ENCODE peak calls at places on chromosomes 16 and 17, in four cellular contexts. I is neural crest cell, W is AG04450, K is pancreas. F is an unnamed sample.

GRCh38 chr17:69466905-69467630 is 52.6 kb downstream of the MAP2K6 start:
- DNase-seq in K (peak; percentile 20), I (no peak), W (no peak), F (no peak)

GRCh38 chr17:82943339-82943738 is 103.5 kb upstream of the ZNF750 start:
- DNase-seq in K (no peak), W (no peak), I (no peak), F (no peak)

GRCh38 chr17:56929362-56929969 is 15.6 kb upstream of the TRIM25 start:
- DNase-seq in I (no peak), W (no peak), K (no peak), F (no peak)

GRCh38 chr16:50683689-50684374 is 2.7 kb upstream of the SNX20 start:
- DNase-seq in I (no peak), W (no peak), K (no peak), F (peak; percentile 80)

GRCh38 chr16:69243479-69243878 is 56.5 kb downstream of the SNTB2 start:
- DNase-seq in W (peak; percentile 47), K (no peak), I (no peak), F (no peak)

GRCh38 chr17:44466339-44466738 is 36.9 kb downstream of the GPATCH8 start:
- DNase-seq in W (no peak), I (no peak), K (no peak), F (no peak)

GRCh38 chr17:74854792-74855191 is 4.9 kb downstream of the GRIN2C start:
- DNase-seq in W (no peak), I (no peak), K (no peak), F (no peak)

GRCh38 chr17:67717192-67717623 is 528 bp upstream of the NOL11 start:
- DNase-seq in K (peak; percentile 27), W (no peak), I (no peak), F (peak; percentile 29)

GRCh38 chr17:44351961-44352921 is 7.1 kb downstream of the GRN start:
- DNase-seq in W (no peak), I (no peak), K (no peak), F (peak; percentile 22)

GRCh38 chr16:2005646-2006045 is 4.0 kb downstream of the ZNF598 start:
- DNase-seq in W (no peak), I (no peak), K (peak; percentile 63), F (no peak)
- TF ChIP-seq CTCF in W (no peak), I (no peak), K (no peak), F (peak; percentile 8)

DNA sequence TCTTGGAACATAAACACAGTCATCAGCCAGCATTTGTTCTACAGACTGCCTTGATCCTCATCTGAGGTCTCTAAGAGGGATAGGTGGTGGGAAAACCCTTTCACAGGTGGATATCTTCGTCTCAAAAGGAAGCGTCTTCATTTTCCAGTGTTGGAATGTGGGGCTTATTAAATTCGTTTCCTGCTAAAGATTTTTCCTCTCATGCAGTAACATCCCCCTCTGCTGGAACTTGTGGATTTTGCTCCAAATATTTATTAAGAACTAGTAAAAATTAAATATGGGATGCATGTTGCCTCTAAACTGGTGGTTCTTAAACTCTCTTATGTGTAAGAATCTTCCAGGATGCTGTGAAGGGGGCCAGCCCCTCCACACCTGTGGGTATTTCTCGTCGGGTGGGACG is 20.1 kb upstream of the MLYCD start:
- DNase-seq in W (peak; percentile 18), K (no peak), I (peak; percentile 22), F (no peak)
- TF ChIP-seq CTCF in W (peak; percentile 75), K (no peak), I (peak; percentile 71), F (no peak)

DNA sequence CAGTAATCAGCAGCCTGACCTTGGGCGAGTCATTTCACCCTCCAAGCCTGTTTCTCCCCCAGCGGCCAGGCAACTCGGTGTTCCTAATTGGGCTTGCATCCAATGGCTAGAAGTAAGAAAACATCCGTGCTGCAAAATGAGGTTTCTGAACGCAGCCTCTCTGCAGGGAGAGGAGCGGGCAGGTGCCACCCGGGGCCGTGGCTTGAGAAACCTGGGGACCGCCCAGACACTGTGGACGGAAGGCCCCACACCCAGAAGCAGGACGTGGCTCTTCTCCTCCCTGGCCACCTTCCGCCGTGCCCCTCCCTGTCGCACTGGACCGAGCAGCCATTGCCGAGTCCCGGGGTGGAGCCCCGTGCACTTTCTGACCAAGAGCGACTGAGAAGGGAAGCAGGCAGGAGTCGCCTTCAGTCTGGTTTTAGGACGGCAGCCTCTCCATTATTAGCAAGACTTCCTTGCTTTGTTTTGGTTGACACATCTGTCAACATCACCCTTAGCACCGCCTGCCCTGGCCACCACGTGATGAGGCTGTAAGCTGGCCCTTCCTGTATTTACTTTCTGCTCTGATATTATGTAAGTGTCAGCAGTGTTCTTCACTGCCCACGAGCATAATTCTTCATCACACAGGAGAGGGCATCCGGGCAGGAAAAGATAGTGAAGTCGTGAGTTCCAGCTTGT is 785 bp downstream of the HERPUD1 start:
- DNase-seq in W (no peak), I (peak; percentile 40), K (peak; percentile 82), F (no peak)
- TF ChIP-seq CTCF in W (no peak), I (no peak), K (no peak), F (no peak)

GRCh38 chr16:90034504-90034903 is 15.2 kb upstream of the DBNDD1 start:
- DNase-seq in I (no peak), K (no peak), W (no peak), F (no peak)

GRCh38 chr16:90028985-90029384 is 9.7 kb upstream of the DBNDD1 start:
- DNase-seq in I (no peak), W (no peak), K (no peak), F (no peak)

GRCh38 chr16:90032664-90033346 is 13.5 kb upstream of the DBNDD1 start:
- DNase-seq in K (no peak), I (no peak), W (peak; percentile 18), F (no peak)

GRCh38 chr16:90031931-90032663 is 12.8 kb upstream of the DBNDD1 start:
- DNase-seq in K (no peak), I (peak; percentile 41), W (no peak), F (no peak)

DNA sequence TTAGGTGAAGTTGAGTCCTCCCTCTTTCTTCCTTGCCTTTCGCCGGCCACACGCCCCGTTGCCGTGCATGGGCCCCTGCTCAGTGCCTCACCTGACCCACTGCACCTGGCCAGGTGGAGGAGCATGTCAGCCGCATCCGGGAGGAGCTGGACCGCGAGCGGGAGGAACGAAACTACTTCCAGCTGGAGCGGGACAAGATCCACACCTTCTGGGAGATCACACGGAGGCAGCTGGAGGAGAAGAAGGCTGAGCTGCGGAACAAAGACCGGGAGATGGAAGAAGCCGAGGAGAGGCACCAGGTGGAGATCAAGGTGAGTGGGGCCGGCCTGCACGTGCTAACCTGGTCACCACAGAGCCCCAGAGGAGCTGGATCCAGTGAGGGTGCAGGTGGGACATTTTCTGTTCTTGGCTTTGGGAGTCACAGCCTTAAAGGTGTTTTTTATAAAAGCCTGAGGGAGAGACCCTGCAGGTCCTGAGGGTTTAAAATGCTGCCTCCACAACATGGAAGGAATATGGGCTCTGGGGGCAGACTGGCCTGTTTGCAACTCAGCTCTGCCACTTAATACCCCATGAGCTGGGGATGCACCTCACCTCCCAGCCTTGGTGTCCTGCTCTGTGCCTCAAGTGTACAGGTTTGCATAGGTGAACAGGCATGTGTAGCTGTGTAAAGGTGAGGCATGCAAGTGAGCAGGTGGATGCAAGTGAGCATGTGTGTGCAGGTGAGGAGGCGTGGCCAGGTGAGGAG is 12.1 kb upstream of the DBNDD1 start:
- DNase-seq in W (no peak), I (no peak), K (no peak), F (no peak)
- TF ChIP-seq CTCF in W (no peak), I (no peak), K (no peak), F (no peak)

GRCh38 chr16:2900526-2901075 is 11.1 kb upstream of the FLYWCH1 start:
- DNase-seq in K (no peak), I (no peak), W (no peak), F (no peak)
- TF ChIP-seq CTCF in K (no peak), I (no peak), W (no peak), F (no peak)

DNA sequence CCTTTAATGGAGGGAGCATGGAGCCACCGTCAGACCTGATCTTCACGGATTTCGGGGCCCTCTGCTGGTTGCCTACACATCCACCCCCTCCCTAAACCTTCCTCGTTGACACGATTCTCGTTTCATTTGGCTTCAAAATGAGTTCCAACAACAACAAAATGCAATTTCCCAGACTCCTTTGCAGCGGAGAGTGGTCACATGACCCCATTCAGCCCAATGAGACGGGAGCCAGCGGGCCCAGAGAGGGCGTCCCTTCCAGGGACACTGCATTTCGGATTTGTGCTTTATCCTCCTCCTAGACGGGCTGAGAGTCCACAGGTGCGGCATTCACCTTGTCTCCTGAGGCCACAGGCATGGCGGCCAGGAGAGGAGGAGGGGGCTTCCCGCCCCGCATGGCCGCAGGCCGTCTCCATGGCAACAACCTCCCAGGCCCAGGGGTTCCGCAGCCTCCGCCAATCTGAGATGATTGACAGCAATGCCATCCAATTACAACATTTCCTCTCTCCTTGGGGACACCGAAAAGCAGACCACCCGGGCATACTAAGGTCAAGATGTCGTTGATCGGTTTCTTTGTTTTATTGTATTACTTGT is 259.8 kb downstream of the C16orf95 start:
- DNase-seq in W (no peak), K (no peak), I (no peak), F (no peak)
- TF ChIP-seq CTCF in W (peak; percentile 25), K (no peak), I (no peak), F (no peak)